ENCODE peak calls at places on chromosomes 16 and 17, in ten cellular contexts. Y is A549, P is small intestine, B is GM23248, O is transverse colon, G is thyroid gland, V is thoracic aorta, D is Peyer's patch, C is tibial nerve, M is PC-3. A is an unnamed sample.

GRCh38 chr17:60169921-60170817 is 20.4 kb downstream of the CA4 start:
- DNase-seq in Y (no peak), P (peak; percentile 56), B (peak; percentile 47), O (peak; percentile 86), G (no peak), V (no peak), D (peak; percentile 89), C (no peak), M (no peak), A (no peak)

GRCh38 chr17:45364531-45365390 is 47.9 kb upstream of the MAP3K14 start:
- DNase-seq in Y (peak; percentile 44), P (no peak), B (peak; percentile 66), O (no peak), G (no peak), V (no peak), D (no peak), C (no peak), M (no peak), A (no peak)

GRCh38 chr17:38544839-38545209 is 60.9 kb downstream of the SRCIN1 start:
- DNase-seq in Y (no peak), P (no peak), B (no peak), O (no peak), G (no peak), V (no peak), D (no peak), C (no peak), M (no peak), A (no peak)

GRCh38 chr16:89525146-89525913 is 17.1 kb downstream of the SPG7 start:
- DNase-seq in Y (no peak), P (no peak), B (no peak), O (peak; percentile 24), G (no peak), V (no peak), D (no peak), C (no peak), M (no peak), A (no peak)

GRCh38 chr16:24838554-24839266 is 7.1 kb upstream of the SLC5A11 start:
- DNase-seq in Y (peak; percentile 80), P (peak; percentile 59), B (peak; percentile 88), O (peak; percentile 26), G (peak; percentile 61), V (peak; percentile 19), D (no peak), C (peak; percentile 39), M (peak; percentile 30), A (no peak)

GRCh38 chr16:87845807-87846619 is 23.3 kb downstream of the SLC7A5 start:
- DNase-seq in Y (no peak), P (no peak), B (no peak), O (no peak), G (no peak), V (no peak), D (no peak), C (no peak), M (no peak), A (no peak)

GRCh38 chr16:71421911-71422310 is 19.9 kb downstream of the TLE7 start:
- DNase-seq in Y (peak; percentile 46), P (peak; percentile 25), B (peak; percentile 28), O (peak; percentile 27), G (no peak), V (no peak), D (no peak), C (no peak), M (peak; percentile 23), A (no peak)

GRCh38 chr17:41665566-41666335 is 22.9 kb upstream of the EIF1 start:
- DNase-seq in Y (peak; percentile 89), P (peak; percentile 88), B (peak; percentile 93), O (peak; percentile 93), G (peak; percentile 92), V (peak; percentile 23), D (peak; percentile 94), C (peak; percentile 76), M (peak; percentile 86), A (peak; percentile 77)

GRCh38 chr16:19116711-19117449 is 3.1 kb downstream of the ITPRIPL2 start:
- DNase-seq in Y (no peak), P (no peak), B (peak; percentile 62), O (no peak), G (no peak), V (no peak), D (no peak), C (no peak), M (no peak), A (no peak)
- H3K4me1 ChIP-seq in Y (peaks cover 85% of the 10 kb centered on the region), P (peaks cover 15% of the 10 kb centered on the region), B (peaks cover 47% of the 10 kb centered on the region), O (peaks cover 59% of the 10 kb centered on the region), G (peaks cover 26% of the 10 kb centered on the region), V (peaks cover 36% of the 10 kb centered on the region), D (peaks cover 6% of the 10 kb centered on the region), C (peaks cover 81% of the 10 kb centered on the region), M (peaks cover 70% of the 10 kb centered on the region), A (peaks cover 62% of the 10 kb centered on the region)

GRCh38 chr16:35377142-35377541 is 1917.7 kb downstream of the TP53TG3F start:
- DNase-seq in Y (no peak), P (no peak), B (no peak), O (no peak), G (no peak), V (no peak), D (no peak), C (no peak), M (no peak), A (no peak)
- H3K9me3 ChIP-seq in Y (no peaks in the 10 kb centered on the region), P (peaks cover 1% of the 10 kb centered on the region), B (no peaks in the 10 kb centered on the region), O (no peaks in the 10 kb centered on the region), G (no peaks in the 10 kb centered on the region), V (no peaks in the 10 kb centered on the region), D (no peaks in the 10 kb centered on the region), C (no peaks in the 10 kb centered on the region), M (no peaks in the 10 kb centered on the region), A (no peaks in the 10 kb centered on the region)

GRCh38 chr16:85449885-85450245 is 163.3 kb upstream of the GSE1 start:
- DNase-seq in Y (no peak), P (no peak), B (no peak), O (no peak), G (no peak), V (no peak), D (no peak), C (no peak), M (no peak), A (no peak)
- H3K4me1 ChIP-seq in Y (no peaks in the 10 kb centered on the region), P (peaks cover 5% of the 10 kb centered on the region), B (no peaks in the 10 kb centered on the region), O (peaks cover 49% of the 10 kb centered on the region), G (peaks cover 8% of the 10 kb centered on the region), V (no peaks in the 10 kb centered on the region), D (peaks cover 20% of the 10 kb centered on the region), C (peaks cover 15% of the 10 kb centered on the region), M (no peaks in the 10 kb centered on the region), A (peaks cover 28% of the 10 kb centered on the region)

DNA sequence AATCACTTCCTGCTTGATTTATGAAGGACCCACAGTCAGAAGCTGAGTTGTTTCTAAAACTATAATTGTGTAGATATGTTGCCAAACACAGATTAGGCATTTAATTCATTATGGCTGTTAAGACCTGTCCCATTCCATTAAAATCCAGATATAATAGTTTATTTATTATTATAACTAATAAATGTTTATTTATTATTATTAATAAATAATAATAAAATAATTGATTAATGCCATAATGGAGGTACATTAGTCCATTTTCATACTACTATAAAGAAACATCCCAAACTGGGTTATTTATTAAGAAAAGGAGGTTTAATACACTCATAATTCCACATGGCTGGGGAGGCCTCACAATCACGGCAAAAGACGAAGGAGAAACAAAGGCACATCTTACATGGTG is 1240.9 kb downstream of the CDH11 start:
- DNase-seq in Y (no peak), P (no peak), B (no peak), O (no peak), G (no peak), V (no peak), D (no peak), C (no peak), M (no peak), A (no peak)
- H3K9me3 ChIP-seq in Y (no peaks in the 10 kb centered on the region), P (no peaks in the 10 kb centered on the region), B (no peaks in the 10 kb centered on the region), O (no peaks in the 10 kb centered on the region), G (no peaks in the 10 kb centered on the region), V (no peaks in the 10 kb centered on the region), D (no peaks in the 10 kb centered on the region), C (no peaks in the 10 kb centered on the region), M (no peaks in the 10 kb centered on the region), A (no peaks in the 10 kb centered on the region)

GRCh38 chr17:36921131-36921851 is 16.0 kb upstream of the LHX1 start:
- DNase-seq in Y (peak; percentile 89), P (no peak), B (peak; percentile 47), O (no peak), G (no peak), V (no peak), D (no peak), C (no peak), M (peak; percentile 92), A (no peak)
- H3K4me1 ChIP-seq in Y (peaks cover 63% of the 10 kb centered on the region), P (no peaks in the 10 kb centered on the region), B (peaks cover 10% of the 10 kb centered on the region), O (no peaks in the 10 kb centered on the region), G (no peaks in the 10 kb centered on the region), V (no peaks in the 10 kb centered on the region), D (no peaks in the 10 kb centered on the region), C (no peaks in the 10 kb centered on the region), M (peaks cover 42% of the 10 kb centered on the region), A (peaks cover 7% of the 10 kb centered on the region)

GRCh38 chr16:35198223-35199199 is 1739.1 kb downstream of the TP53TG3F start:
- DNase-seq in Y (no peak), P (no peak), B (no peak), O (no peak), G (no peak), V (no peak), D (no peak), C (peak; percentile 2), M (no peak), A (no peak)
- H3K9me3 ChIP-seq in Y (no peaks in the 10 kb centered on the region), P (peaks cover 5% of the 10 kb centered on the region), B (no peaks in the 10 kb centered on the region), O (no peaks in the 10 kb centered on the region), G (no peaks in the 10 kb centered on the region), V (no peaks in the 10 kb centered on the region), D (no peaks in the 10 kb centered on the region), C (no peaks in the 10 kb centered on the region), M (no peaks in the 10 kb centered on the region), A (no peaks in the 10 kb centered on the region)

GRCh38 chr16:49846800-49847199 is 9.1 kb downstream of the ZNF423 start:
- DNase-seq in Y (no peak), P (no peak), B (no peak), O (no peak), G (no peak), V (no peak), D (no peak), C (no peak), M (no peak), A (no peak)
- H3K4me1 ChIP-seq in Y (no peaks in the 10 kb centered on the region), P (peaks cover 6% of the 10 kb centered on the region), B (peaks cover 3% of the 10 kb centered on the region), O (peaks cover 20% of the 10 kb centered on the region), G (peaks cover 5% of the 10 kb centered on the region), V (no peaks in the 10 kb centered on the region), D (no peaks in the 10 kb centered on the region), C (peaks cover 25% of the 10 kb centered on the region), M (no peaks in the 10 kb centered on the region), A (peaks cover 10% of the 10 kb centered on the region)

GRCh38 chr16:3832669-3833068 is 47.8 kb downstream of the CREBBP start:
- DNase-seq in Y (no peak), P (no peak), B (peak; percentile 46), O (no peak), G (no peak), V (no peak), D (no peak), C (no peak), M (no peak), A (no peak)

GRCh38 chr16:3837851-3838564 is 42.5 kb downstream of the CREBBP start:
- DNase-seq in Y (no peak), P (no peak), B (peak; percentile 49), O (no peak), G (no peak), V (no peak), D (no peak), C (no peak), M (no peak), A (no peak)

GRCh38 chr16:3838600-3839401 is 41.7 kb downstream of the CREBBP start:
- DNase-seq in Y (no peak), P (no peak), B (peak; percentile 16), O (no peak), G (no peak), V (no peak), D (no peak), C (no peak), M (no peak), A (no peak)

GRCh38 chr16:3836641-3837040 is 43.9 kb downstream of the CREBBP start:
- DNase-seq in Y (no peak), P (no peak), B (no peak), O (no peak), G (no peak), V (no peak), D (no peak), C (no peak), M (no peak), A (no peak)

GRCh38 chr16:3835089-3835602 is 45.4 kb downstream of the CREBBP start:
- DNase-seq in Y (no peak), P (no peak), B (no peak), O (no peak), G (no peak), V (no peak), D (no peak), C (no peak), M (no peak), A (no peak)
- H3K9me3 ChIP-seq in Y (peaks cover 14% of the 10 kb centered on the region), P (no peaks in the 10 kb centered on the region), B (no peaks in the 10 kb centered on the region), O (no peaks in the 10 kb centered on the region), G (no peaks in the 10 kb centered on the region), V (no peaks in the 10 kb centered on the region), D (no peaks in the 10 kb centered on the region), C (no peaks in the 10 kb centered on the region), M (no peaks in the 10 kb centered on the region), A (peaks cover 2% of the 10 kb centered on the region)

A was measured in SJSA1.